ENCODE peak calls at places on chromosomes 6 and 20, in nine cellular contexts. One of them, this sample, is unnamed.

GRCh38 chr20:33162753-33163152 is 5.2 kb upstream of the BPIFA2 start:
- DNase-seq in upper lobe of right lung: no peak
- DNase-seq in heart right ventricle: no peak
- DNase-seq in psoas muscle: no peak
- DNase-seq in colonic mucosa: no peak
- DNase-seq in CD8-positive, alpha-beta memory T cell: no peak
- DNase-seq in stomach: peak; percentile 21
- DNase-seq in A549: no peak
- DNase-seq in neuronal stem cell: no peak
- DNase-seq in this sample: no peak

GRCh38 chr6:3977875-3978711 is 100.8 kb downstream of the FAM217A start:
- DNase-seq in upper lobe of right lung: no peak
- DNase-seq in heart right ventricle: no peak
- DNase-seq in psoas muscle: no peak
- DNase-seq in colonic mucosa: peak; percentile 24
- DNase-seq in CD8-positive, alpha-beta memory T cell: peak; percentile 42
- DNase-seq in stomach: no peak
- DNase-seq in A549: peak; percentile 34
- DNase-seq in neuronal stem cell: peak; percentile 14
- DNase-seq in this sample: no peak

GRCh38 chr20:47042464-47042863 is 147.8 kb downstream of the EYA2 start:
- DNase-seq in upper lobe of right lung: no peak
- DNase-seq in heart right ventricle: no peak
- DNase-seq in psoas muscle: no peak
- DNase-seq in colonic mucosa: no peak
- DNase-seq in CD8-positive, alpha-beta memory T cell: no peak
- DNase-seq in stomach: no peak
- DNase-seq in A549: no peak
- DNase-seq in neuronal stem cell: no peak
- DNase-seq in this sample: no peak

GRCh38 chr6:167255918-167256553 is 35.1 kb upstream of the UNC93A start:
- DNase-seq in upper lobe of right lung: no peak
- DNase-seq in heart right ventricle: no peak
- DNase-seq in psoas muscle: no peak
- DNase-seq in colonic mucosa: no peak
- DNase-seq in CD8-positive, alpha-beta memory T cell: no peak
- DNase-seq in stomach: no peak
- DNase-seq in A549: no peak
- DNase-seq in neuronal stem cell: no peak
- DNase-seq in this sample: no peak

GRCh38 chr20:36004045-36004444 is 35.7 kb downstream of the CNBD2 start:
- DNase-seq in upper lobe of right lung: no peak
- DNase-seq in heart right ventricle: no peak
- DNase-seq in psoas muscle: no peak
- DNase-seq in colonic mucosa: no peak
- DNase-seq in CD8-positive, alpha-beta memory T cell: no peak
- DNase-seq in stomach: no peak
- DNase-seq in A549: no peak
- DNase-seq in neuronal stem cell: no peak
- DNase-seq in this sample: no peak

GRCh38 chr20:56392282-56393132 is at the start of gene CSTF1:
- DNase-seq in upper lobe of right lung: peak; percentile 100
- DNase-seq in heart right ventricle: peak; percentile 100
- DNase-seq in psoas muscle: peak; percentile 100
- DNase-seq in colonic mucosa: peak; percentile 100
- DNase-seq in CD8-positive, alpha-beta memory T cell: peak; percentile 99
- DNase-seq in stomach: peak; percentile 99
- DNase-seq in A549: peak; percentile 100
- DNase-seq in neuronal stem cell: peak; percentile 97
- DNase-seq in this sample: peak; percentile 100

GRCh38 chr20:32017711-32018251 is 7.5 kb downstream of the CCM2L start:
- DNase-seq in upper lobe of right lung: peak; percentile 78
- DNase-seq in heart right ventricle: no peak
- DNase-seq in psoas muscle: no peak
- DNase-seq in colonic mucosa: peak; percentile 63
- DNase-seq in CD8-positive, alpha-beta memory T cell: peak; percentile 37
- DNase-seq in stomach: peak; percentile 72
- DNase-seq in A549: peak; percentile 46
- DNase-seq in neuronal stem cell: peak; percentile 35
- DNase-seq in this sample: no peak

GRCh38 chr6:7438011-7438410 is 48.4 kb downstream of the RIOK1 start:
- DNase-seq in upper lobe of right lung: no peak
- DNase-seq in heart right ventricle: no peak
- DNase-seq in psoas muscle: no peak
- DNase-seq in colonic mucosa: no peak
- DNase-seq in CD8-positive, alpha-beta memory T cell: no peak
- DNase-seq in stomach: no peak
- DNase-seq in A549: no peak
- DNase-seq in neuronal stem cell: no peak
- DNase-seq in this sample: no peak

GRCh38 chr20:10670521-10671220 is 3.1 kb downstream of the JAG1 start:
- DNase-seq in upper lobe of right lung: no peak
- DNase-seq in heart right ventricle: no peak
- DNase-seq in psoas muscle: no peak
- DNase-seq in colonic mucosa: no peak
- DNase-seq in CD8-positive, alpha-beta memory T cell: no peak
- DNase-seq in stomach: no peak
- DNase-seq in A549: no peak
- DNase-seq in neuronal stem cell: no peak
- DNase-seq in this sample: no peak

GRCh38 chr6:154542747-154543146 is 32.3 kb upstream of the CNKSR3 start:
- DNase-seq in upper lobe of right lung: no peak
- DNase-seq in heart right ventricle: no peak
- DNase-seq in psoas muscle: no peak
- DNase-seq in colonic mucosa: no peak
- DNase-seq in CD8-positive, alpha-beta memory T cell: no peak
- DNase-seq in stomach: no peak
- DNase-seq in A549: no peak
- DNase-seq in neuronal stem cell: peak; percentile 29
- DNase-seq in this sample: no peak

GRCh38 chr20:17226410-17227198 is at the start of gene PCSK2:
- DNase-seq in upper lobe of right lung: peak; percentile 82
- DNase-seq in heart right ventricle: peak; percentile 26
- DNase-seq in psoas muscle: peak; percentile 52
- DNase-seq in colonic mucosa: no peak
- DNase-seq in CD8-positive, alpha-beta memory T cell: no peak
- DNase-seq in stomach: peak; percentile 34
- DNase-seq in A549: peak; percentile 11
- DNase-seq in neuronal stem cell: peak; percentile 90
- DNase-seq in this sample: peak; percentile 78

GRCh38 chr6:156513504-156513903 is 263.7 kb upstream of the ARID1B start:
- DNase-seq in upper lobe of right lung: no peak
- DNase-seq in heart right ventricle: no peak
- DNase-seq in psoas muscle: no peak
- DNase-seq in colonic mucosa: no peak
- DNase-seq in CD8-positive, alpha-beta memory T cell: no peak
- DNase-seq in stomach: no peak
- DNase-seq in A549: no peak
- DNase-seq in neuronal stem cell: no peak
- DNase-seq in this sample: no peak

GRCh38 chr6:156515242-156515641 is 261.9 kb upstream of the ARID1B start:
- DNase-seq in upper lobe of right lung: no peak
- DNase-seq in heart right ventricle: no peak
- DNase-seq in psoas muscle: no peak
- DNase-seq in colonic mucosa: no peak
- DNase-seq in CD8-positive, alpha-beta memory T cell: no peak
- DNase-seq in stomach: no peak
- DNase-seq in A549: no peak
- DNase-seq in neuronal stem cell: no peak
- DNase-seq in this sample: no peak

GRCh38 chr6:156514186-156514585 is 263.0 kb upstream of the ARID1B start:
- DNase-seq in upper lobe of right lung: no peak
- DNase-seq in heart right ventricle: no peak
- DNase-seq in psoas muscle: no peak
- DNase-seq in colonic mucosa: no peak
- DNase-seq in CD8-positive, alpha-beta memory T cell: no peak
- DNase-seq in stomach: no peak
- DNase-seq in A549: no peak
- DNase-seq in neuronal stem cell: no peak
- DNase-seq in this sample: no peak

GRCh38 chr6:156519940-156520339 is 257.2 kb upstream of the ARID1B start:
- DNase-seq in upper lobe of right lung: no peak
- DNase-seq in heart right ventricle: no peak
- DNase-seq in psoas muscle: no peak
- DNase-seq in colonic mucosa: no peak
- DNase-seq in CD8-positive, alpha-beta memory T cell: no peak
- DNase-seq in stomach: no peak
- DNase-seq in A549: no peak
- DNase-seq in neuronal stem cell: no peak
- DNase-seq in this sample: no peak

DNA sequence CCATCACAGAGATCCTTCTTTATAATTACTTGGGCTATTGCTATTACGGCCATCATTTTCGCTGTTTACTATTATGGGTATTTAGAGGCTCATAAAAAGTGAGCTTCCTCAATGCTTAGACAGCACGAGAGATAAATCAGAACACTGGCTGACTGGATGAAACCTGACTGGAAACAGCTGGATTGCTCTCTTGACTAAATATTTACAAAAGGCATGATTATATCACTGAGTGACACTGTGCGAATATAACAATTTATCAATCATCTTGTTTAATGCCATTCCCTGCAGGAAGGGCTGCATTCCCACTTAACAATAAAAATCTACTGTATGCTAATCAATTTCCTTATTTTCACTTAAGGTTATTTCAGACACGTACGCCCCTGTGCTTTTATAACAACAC is 260.1 kb upstream of the ARID1B start:
- DNase-seq in upper lobe of right lung: no peak
- DNase-seq in heart right ventricle: no peak
- DNase-seq in psoas muscle: no peak
- DNase-seq in colonic mucosa: no peak
- DNase-seq in CD8-positive, alpha-beta memory T cell: no peak
- DNase-seq in stomach: no peak
- DNase-seq in A549: no peak
- DNase-seq in neuronal stem cell: no peak
- DNase-seq in this sample: no peak
- H3K4me1 ChIP-seq in upper lobe of right lung: no peaks in the 10 kb centered on the region
- H3K4me1 ChIP-seq in heart right ventricle: no peaks in the 10 kb centered on the region
- H3K4me1 ChIP-seq in psoas muscle: no peaks in the 10 kb centered on the region
- H3K4me1 ChIP-seq in colonic mucosa: no peaks in the 10 kb centered on the region
- H3K4me1 ChIP-seq in CD8-positive, alpha-beta memory T cell: no peaks in the 10 kb centered on the region
- H3K4me1 ChIP-seq in stomach: no peaks in the 10 kb centered on the region
- H3K4me1 ChIP-seq in A549: no peaks in the 10 kb centered on the region
- H3K4me1 ChIP-seq in neuronal stem cell: no peaks in the 10 kb centered on the region
- H3K4me1 ChIP-seq in this sample: no peaks in the 10 kb centered on the region

GRCh38 chr6:34601706-34602105 is 45.6 kb upstream of the SPDEF start:
- DNase-seq in upper lobe of right lung: no peak
- DNase-seq in heart right ventricle: no peak
- DNase-seq in psoas muscle: peak; percentile 73
- DNase-seq in colonic mucosa: no peak
- DNase-seq in CD8-positive, alpha-beta memory T cell: no peak
- DNase-seq in stomach: no peak
- DNase-seq in A549: no peak
- DNase-seq in neuronal stem cell: no peak
- DNase-seq in this sample: no peak
- H3K4me1 ChIP-seq in upper lobe of right lung: peaks cover 21% of the 10 kb centered on the region
- H3K4me1 ChIP-seq in heart right ventricle: peaks cover 57% of the 10 kb centered on the region
- H3K4me1 ChIP-seq in psoas muscle: peaks cover 71% of the 10 kb centered on the region
- H3K4me1 ChIP-seq in colonic mucosa: peaks cover 3% of the 10 kb centered on the region
- H3K4me1 ChIP-seq in CD8-positive, alpha-beta memory T cell: peaks cover 10% of the 10 kb centered on the region
- H3K4me1 ChIP-seq in stomach: peaks cover 70% of the 10 kb centered on the region
- H3K4me1 ChIP-seq in A549: peaks cover 48% of the 10 kb centered on the region
- H3K4me1 ChIP-seq in neuronal stem cell: peaks cover 5% of the 10 kb centered on the region
- H3K4me1 ChIP-seq in this sample: peaks cover 17% of the 10 kb centered on the region

GRCh38 chr20:38608188-38608587 is 6.6 kb downstream of the ARHGAP40 start:
- DNase-seq in upper lobe of right lung: no peak
- DNase-seq in heart right ventricle: no peak
- DNase-seq in psoas muscle: no peak
- DNase-seq in colonic mucosa: no peak
- DNase-seq in CD8-positive, alpha-beta memory T cell: no peak
- DNase-seq in stomach: no peak
- DNase-seq in A549: no peak
- DNase-seq in neuronal stem cell: no peak
- DNase-seq in this sample: no peak
- H3K4me1 ChIP-seq in upper lobe of right lung: no peaks in the 10 kb centered on the region
- H3K4me1 ChIP-seq in heart right ventricle: no peaks in the 10 kb centered on the region
- H3K4me1 ChIP-seq in psoas muscle: no peaks in the 10 kb centered on the region
- H3K4me1 ChIP-seq in colonic mucosa: no peaks in the 10 kb centered on the region
- H3K4me1 ChIP-seq in CD8-positive, alpha-beta memory T cell: no peaks in the 10 kb centered on the region
- H3K4me1 ChIP-seq in stomach: no peaks in the 10 kb centered on the region
- H3K4me1 ChIP-seq in A549: peaks cover 30% of the 10 kb centered on the region
- H3K4me1 ChIP-seq in neuronal stem cell: peaks cover 7% of the 10 kb centered on the region
- H3K4me1 ChIP-seq in this sample: no peaks in the 10 kb centered on the region

GRCh38 chr6:35594503-35595186 is 81.9 kb upstream of the TULP1 start:
- DNase-seq in upper lobe of right lung: no peak
- DNase-seq in heart right ventricle: no peak
- DNase-seq in psoas muscle: no peak
- DNase-seq in colonic mucosa: no peak
- DNase-seq in CD8-positive, alpha-beta memory T cell: no peak
- DNase-seq in stomach: no peak
- DNase-seq in A549: no peak
- DNase-seq in neuronal stem cell: no peak
- DNase-seq in this sample: no peak
- H3K4me1 ChIP-seq in upper lobe of right lung: peaks cover 61% of the 10 kb centered on the region
- H3K4me1 ChIP-seq in heart right ventricle: peaks cover 40% of the 10 kb centered on the region
- H3K4me1 ChIP-seq in psoas muscle: peaks cover 94% of the 10 kb centered on the region
- H3K4me1 ChIP-seq in colonic mucosa: no peaks in the 10 kb centered on the region
- H3K4me1 ChIP-seq in CD8-positive, alpha-beta memory T cell: peaks cover 97% of the 10 kb centered on the region
- H3K4me1 ChIP-seq in stomach: peaks cover 100% of the 10 kb centered on the region
- H3K4me1 ChIP-seq in A549: peaks cover 16% of the 10 kb centered on the region
- H3K4me1 ChIP-seq in neuronal stem cell: no peaks in the 10 kb centered on the region
- H3K4me1 ChIP-seq in this sample: peaks cover 27% of the 10 kb centered on the region

GRCh38 chr6:144248470-144249301 is 36.4 kb upstream of the UTRN start:
- DNase-seq in upper lobe of right lung: no peak
- DNase-seq in heart right ventricle: no peak
- DNase-seq in psoas muscle: no peak
- DNase-seq in colonic mucosa: no peak
- DNase-seq in CD8-positive, alpha-beta memory T cell: no peak
- DNase-seq in stomach: no peak
- DNase-seq in A549: no peak
- DNase-seq in neuronal stem cell: no peak
- DNase-seq in this sample: no peak

GRCh38 chr6:144252289-144252688 is 32.8 kb upstream of the UTRN start:
- DNase-seq in upper lobe of right lung: no peak
- DNase-seq in heart right ventricle: no peak
- DNase-seq in psoas muscle: no peak
- DNase-seq in colonic mucosa: no peak
- DNase-seq in CD8-positive, alpha-beta memory T cell: no peak
- DNase-seq in stomach: no peak
- DNase-seq in A549: no peak
- DNase-seq in neuronal stem cell: no peak
- DNase-seq in this sample: no peak

GRCh38 chr6:144244688-144245087 is 40.4 kb upstream of the UTRN start:
- DNase-seq in upper lobe of right lung: no peak
- DNase-seq in heart right ventricle: no peak
- DNase-seq in psoas muscle: no peak
- DNase-seq in colonic mucosa: no peak
- DNase-seq in CD8-positive, alpha-beta memory T cell: no peak
- DNase-seq in stomach: no peak
- DNase-seq in A549: no peak
- DNase-seq in neuronal stem cell: no peak
- DNase-seq in this sample: no peak

DNA sequence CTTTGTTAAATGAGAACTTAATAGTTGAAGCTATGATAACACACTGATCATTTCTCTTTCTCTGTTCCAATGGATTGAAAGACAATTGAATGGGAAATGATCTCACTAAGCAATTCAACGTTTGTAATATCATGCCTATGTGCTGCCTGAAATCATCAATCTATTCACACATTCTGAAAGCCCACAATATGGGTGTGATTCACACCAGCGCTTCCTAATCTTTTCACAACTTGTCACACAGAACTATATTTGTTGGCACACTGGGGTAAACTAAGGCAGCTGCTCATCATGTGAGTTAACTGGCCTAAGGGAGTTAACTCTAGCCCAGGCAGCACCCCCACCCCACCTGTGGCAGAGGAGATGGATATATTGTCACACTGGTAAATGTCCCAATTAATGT is 37.1 kb upstream of the UTRN start:
- DNase-seq in upper lobe of right lung: no peak
- DNase-seq in heart right ventricle: no peak
- DNase-seq in psoas muscle: no peak
- DNase-seq in colonic mucosa: no peak
- DNase-seq in CD8-positive, alpha-beta memory T cell: no peak
- DNase-seq in stomach: no peak
- DNase-seq in A549: no peak
- DNase-seq in neuronal stem cell: no peak
- DNase-seq in this sample: no peak
- H3K4me1 ChIP-seq in upper lobe of right lung: no peaks in the 10 kb centered on the region
- H3K4me1 ChIP-seq in heart right ventricle: peaks cover 12% of the 10 kb centered on the region
- H3K4me1 ChIP-seq in psoas muscle: no peaks in the 10 kb centered on the region
- H3K4me1 ChIP-seq in colonic mucosa: no peaks in the 10 kb centered on the region
- H3K4me1 ChIP-seq in CD8-positive, alpha-beta memory T cell: no peaks in the 10 kb centered on the region
- H3K4me1 ChIP-seq in stomach: no peaks in the 10 kb centered on the region
- H3K4me1 ChIP-seq in A549: no peaks in the 10 kb centered on the region
- H3K4me1 ChIP-seq in neuronal stem cell: no peaks in the 10 kb centered on the region
- H3K4me1 ChIP-seq in this sample: no peaks in the 10 kb centered on the region

This sample was measured in left lung.